ENCODE peak calls at places on chromosomes 6 and 20, in four cellular contexts. One of them, this sample, is unnamed. For H3K36me3, the result is how much of the 10 kb centered on the place peaks cover.

GRCh38 chr6:10547809-10548208 is 26.7 kb downstream of the GCNT2 start:
- DNase-seq in NT2/D1: no peak
- DNase-seq in adipocyte: no peak
- DNase-seq in right lobe of liver: no peak
- DNase-seq in this sample: no peak

GRCh38 chr6:155894262-155894661 is 438.6 kb upstream of the NOX3 start:
- DNase-seq in NT2/D1: no peak
- DNase-seq in adipocyte: no peak
- DNase-seq in right lobe of liver: no peak
- DNase-seq in this sample: no peak

GRCh38 chr6:41191569-41191968 is 9.4 kb downstream of the TREML2 start:
- DNase-seq in adipocyte: peak
- DNase-seq in NT2/D1: peak
- DNase-seq in right lobe of liver: no peak
- DNase-seq in this sample: no peak

GRCh38 chr6:147508871-147509608 is 550 bp downstream of the SAMD5 start:
- DNase-seq in adipocyte: peak
- DNase-seq in NT2/D1: no peak
- DNase-seq in right lobe of liver: peak
- DNase-seq in this sample: no peak

GRCh38 chr6:11163932-11164331 is 52.4 kb upstream of the ERVFRD-1 start:
- DNase-seq in right lobe of liver: no peak
- DNase-seq in NT2/D1: no peak
- DNase-seq in adipocyte: no peak
- DNase-seq in this sample: no peak

GRCh38 chr6:134564705-134565104 is 246.8 kb upstream of the SGK1 start:
- DNase-seq in adipocyte: no peak
- DNase-seq in right lobe of liver: no peak
- DNase-seq in NT2/D1: no peak
- DNase-seq in this sample: no peak

GRCh38 chr6:128827675-128828464 is 55.1 kb upstream of the LAMA2 start:
- DNase-seq in right lobe of liver: no peak
- DNase-seq in NT2/D1: no peak
- DNase-seq in adipocyte: peak
- DNase-seq in this sample: no peak

GRCh38 chr6:45200510-45200909 is 127.6 kb upstream of the RUNX2 start:
- DNase-seq in NT2/D1: no peak
- DNase-seq in adipocyte: no peak
- DNase-seq in right lobe of liver: no peak
- DNase-seq in this sample: no peak

GRCh38 chr6:92024071-92024470 is 1395.3 kb downstream of the EPHA7 start:
- DNase-seq in NT2/D1: no peak
- DNase-seq in right lobe of liver: no peak
- DNase-seq in adipocyte: no peak
- DNase-seq in this sample: no peak

GRCh38 chr6:41984623-41985022 is 43.0 kb upstream of the CCND3 start:
- DNase-seq in right lobe of liver: no peak
- DNase-seq in NT2/D1: no peak
- DNase-seq in adipocyte: no peak
- DNase-seq in this sample: no peak

GRCh38 chr6:31888281-31889258 is 8.9 kb downstream of the EHMT2 start:
- DNase-seq in adipocyte: peak
- DNase-seq in NT2/D1: no peak
- DNase-seq in right lobe of liver: no peak
- DNase-seq in this sample: no peak

GRCh38 chr6:40164345-40164755 is 230.1 kb upstream of the MOCS1 start:
- DNase-seq in right lobe of liver: no peak
- DNase-seq in adipocyte: no peak
- DNase-seq in NT2/D1: no peak
- DNase-seq in this sample: no peak

GRCh38 chr6:129920103-129920798 is 59.1 kb upstream of the TMEM244 start:
- DNase-seq in adipocyte: peak
- DNase-seq in NT2/D1: no peak
- DNase-seq in right lobe of liver: no peak
- DNase-seq in this sample: no peak

GRCh38 chr20:6704132-6704861 is 63.2 kb upstream of the BMP2 start:
- DNase-seq in right lobe of liver: peak
- DNase-seq in NT2/D1: no peak
- DNase-seq in adipocyte: peak
- DNase-seq in this sample: peak

GRCh38 chr20:47568019-47568418 is 66.3 kb downstream of the NCOA3 start:
- DNase-seq in adipocyte: peak
- DNase-seq in NT2/D1: no peak
- DNase-seq in right lobe of liver: no peak
- DNase-seq in this sample: peak

GRCh38 chr6:41448256-41448655 is 97.9 kb upstream of the FOXP4 start:
- DNase-seq in NT2/D1: no peak
- DNase-seq in adipocyte: no peak
- DNase-seq in right lobe of liver: no peak
- DNase-seq in this sample: no peak

GRCh38 chr6:157946865-157947532 is 34.7 kb upstream of the SYNJ2 start:
- DNase-seq in adipocyte: peak
- DNase-seq in right lobe of liver: no peak
- DNase-seq in NT2/D1: no peak
- DNase-seq in this sample: no peak

GRCh38 chr20:4383966-4384365 is 337.7 kb upstream of the PRND start:
- DNase-seq in adipocyte: peak
- DNase-seq in NT2/D1: no peak
- DNase-seq in right lobe of liver: no peak
- DNase-seq in this sample: no peak

GRCh38 chr6:93337014-93337413 is 82.3 kb downstream of the EPHA7 start:
- DNase-seq in right lobe of liver: no peak
- DNase-seq in NT2/D1: no peak
- DNase-seq in adipocyte: no peak
- DNase-seq in this sample: peak

GRCh38 chr20:43722153-43722505 is 4.7 kb downstream of the GTSF1L start:
- DNase-seq in adipocyte: no peak
- DNase-seq in NT2/D1: no peak
- DNase-seq in right lobe of liver: no peak
- DNase-seq in this sample: no peak

GRCh38 chr6:168128006-168128630 is 49.1 kb upstream of the FRMD1 start:
- DNase-seq in NT2/D1: no peak
- DNase-seq in adipocyte: no peak
- DNase-seq in right lobe of liver: no peak
- DNase-seq in this sample: no peak

GRCh38 chr6:148324297-148325007 is 18.2 kb upstream of the SASH1 start:
- DNase-seq in right lobe of liver: no peak
- DNase-seq in NT2/D1: no peak
- DNase-seq in adipocyte: peak
- DNase-seq in this sample: no peak

GRCh38 chr20:23753589-23753988 is 2.9 kb upstream of the CST1 start:
- DNase-seq in adipocyte: no peak
- DNase-seq in right lobe of liver: no peak
- DNase-seq in NT2/D1: no peak
- DNase-seq in this sample: no peak

GRCh38 chr20:41171736-41172295 is 34.5 kb downstream of the PLCG1 start:
- DNase-seq in NT2/D1: no peak
- DNase-seq in adipocyte: no peak
- DNase-seq in right lobe of liver: no peak
- DNase-seq in this sample: no peak

GRCh38 chr6:53302678-53303360 is 45.9 kb downstream of the ELOVL5 start:
- DNase-seq in NT2/D1: no peak
- DNase-seq in adipocyte: peak
- DNase-seq in right lobe of liver: no peak
- DNase-seq in this sample: peak

GRCh38 chr6:33747823-33748222 is 1.1 kb upstream of the IP6K3 start:
- DNase-seq in adipocyte: no peak
- DNase-seq in right lobe of liver: no peak
- DNase-seq in NT2/D1: no peak
- DNase-seq in this sample: no peak

GRCh38 chr6:162965366-162965765 is 237.6 kb downstream of the PACRG start:
- DNase-seq in right lobe of liver: no peak
- DNase-seq in NT2/D1: no peak
- DNase-seq in adipocyte: no peak
- DNase-seq in this sample: no peak

GRCh38 chr6:76682842-76683241 is 610.4 kb upstream of the IMPG1 start:
- DNase-seq in adipocyte: peak
- DNase-seq in right lobe of liver: no peak
- DNase-seq in NT2/D1: no peak
- DNase-seq in this sample: no peak

GRCh38 chr6:49551126-49551865 is 828 bp downstream of the C6orf141 start:
- DNase-seq in adipocyte: peak
- DNase-seq in right lobe of liver: peak
- DNase-seq in NT2/D1: peak
- DNase-seq in this sample: no peak

GRCh38 chr6:109447878-109448555 is 7.5 kb downstream of the SMPD2 start:
- DNase-seq in adipocyte: no peak
- DNase-seq in right lobe of liver: no peak
- DNase-seq in NT2/D1: no peak
- DNase-seq in this sample: no peak

GRCh38 chr6:21163110-21163837 is 430.3 kb upstream of the SOX4 start:
- DNase-seq in NT2/D1: no peak
- DNase-seq in adipocyte: peak
- DNase-seq in right lobe of liver: no peak
- DNase-seq in this sample: no peak

GRCh38 chr6:133040025-133040838 is 200.9 kb upstream of the EYA4 start:
- DNase-seq in right lobe of liver: no peak
- DNase-seq in adipocyte: peak
- DNase-seq in NT2/D1: peak
- DNase-seq in this sample: no peak

GRCh38 chr6:129022011-129022553 is 139.1 kb downstream of the LAMA2 start:
- DNase-seq in right lobe of liver: no peak
- DNase-seq in adipocyte: no peak
- DNase-seq in NT2/D1: no peak
- DNase-seq in this sample: no peak

GRCh38 chr6:132512638-132513632 is at the start of gene STX7:
- DNase-seq in right lobe of liver: peak
- DNase-seq in adipocyte: peak
- DNase-seq in NT2/D1: peak
- DNase-seq in this sample: peak

GRCh38 chr6:160088069-160088773 is 33.4 kb upstream of the SLC22A1 start:
- DNase-seq in right lobe of liver: peak
- DNase-seq in adipocyte: peak
- DNase-seq in NT2/D1: peak
- DNase-seq in this sample: peak

GRCh38 chr6:4904461-4904860 is 99.4 kb downstream of the RPP40 start:
- DNase-seq in NT2/D1: no peak
- DNase-seq in adipocyte: no peak
- DNase-seq in right lobe of liver: no peak
- DNase-seq in this sample: no peak

GRCh38 chr6:142846459-142846831 is 98.5 kb downstream of the HIVEP2 start:
- DNase-seq in right lobe of liver: no peak
- DNase-seq in NT2/D1: no peak
- DNase-seq in adipocyte: peak
- DNase-seq in this sample: no peak

GRCh38 chr6:142848156-142848555 is 96.8 kb downstream of the HIVEP2 start:
- DNase-seq in NT2/D1: no peak
- DNase-seq in right lobe of liver: no peak
- DNase-seq in adipocyte: no peak
- DNase-seq in this sample: no peak

GRCh38 chr6:142845624-142846458 is 99.1 kb downstream of the HIVEP2 start:
- DNase-seq in right lobe of liver: peak
- DNase-seq in NT2/D1: peak
- DNase-seq in adipocyte: peak
- DNase-seq in this sample: peak

GRCh38 chr6:142845143-142845571 is 99.8 kb downstream of the HIVEP2 start:
- DNase-seq in right lobe of liver: no peak
- DNase-seq in NT2/D1: no peak
- DNase-seq in adipocyte: peak
- DNase-seq in this sample: no peak

DNA sequence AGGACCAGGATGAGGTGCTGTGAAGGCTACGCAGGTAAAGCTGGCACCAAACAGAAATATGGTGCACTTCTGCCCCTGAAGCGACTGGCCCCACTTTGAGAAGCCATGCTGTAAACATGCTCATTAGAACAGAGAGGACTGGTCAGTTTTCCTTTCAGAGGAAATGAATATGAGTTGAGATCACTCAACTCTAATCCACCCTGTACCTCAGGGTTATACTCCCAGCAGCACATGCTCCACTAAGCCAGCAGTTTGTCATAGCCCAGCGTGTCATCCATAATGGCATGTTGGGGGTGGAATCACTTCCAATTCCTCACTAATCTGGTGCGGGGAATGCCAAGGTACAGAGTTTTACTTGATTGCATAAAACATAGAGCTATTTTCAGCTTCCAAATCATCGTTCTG is 98.1 kb downstream of the HIVEP2 start:
- DNase-seq in adipocyte: peak
- DNase-seq in right lobe of liver: no peak
- DNase-seq in NT2/D1: no peak
- DNase-seq in this sample: peak
- H3K4me3 ChIP-seq in adipocyte: peak
- H3K4me3 ChIP-seq in right lobe of liver: no peak
- H3K4me3 ChIP-seq in NT2/D1: no peak
- H3K4me3 ChIP-seq in this sample: no peak

GRCh38 chr6:36223706-36224105 is 27.2 kb downstream of the BRPF3 start:
- DNase-seq in NT2/D1: no peak
- DNase-seq in adipocyte: peak
- DNase-seq in right lobe of liver: no peak
- DNase-seq in this sample: no peak
- H3K36me3 ChIP-seq in NT2/D1: half or more
- H3K36me3 ChIP-seq in adipocyte: half or more
- H3K36me3 ChIP-seq in right lobe of liver: under half
- H3K36me3 ChIP-seq in this sample: under half

DNA sequence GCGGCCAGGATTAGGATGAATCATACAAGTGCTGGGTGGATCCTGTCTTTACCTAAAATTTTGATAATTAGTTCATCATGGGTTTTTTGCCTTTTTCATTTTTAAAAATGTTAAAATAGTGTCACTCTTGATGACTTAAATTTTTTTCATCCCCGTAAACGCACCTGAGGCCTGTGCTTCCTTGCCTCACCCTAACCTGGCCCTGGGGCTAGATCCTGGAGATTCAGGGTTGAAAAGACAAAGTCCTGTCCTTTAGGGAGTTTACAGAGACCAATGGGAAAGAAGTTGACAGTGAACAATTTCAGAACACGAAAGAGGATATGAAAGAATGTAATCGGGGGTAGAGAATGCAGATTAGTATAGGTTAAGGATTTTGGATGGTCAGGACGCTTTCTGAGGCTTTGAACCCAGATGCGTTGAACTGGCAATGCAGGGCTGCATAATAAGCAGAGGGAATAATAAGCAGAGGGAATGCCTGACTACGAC is 1.6 kb upstream of the FBXO5 start:
- DNase-seq in NT2/D1: no peak
- DNase-seq in adipocyte: peak
- DNase-seq in right lobe of liver: no peak
- DNase-seq in this sample: no peak
- H3K4me3 ChIP-seq in NT2/D1: peak
- H3K4me3 ChIP-seq in adipocyte: peak
- H3K4me3 ChIP-seq in right lobe of liver: peak
- H3K4me3 ChIP-seq in this sample: peak

GRCh38 chr20:50610212-50610718 is 81.1 kb downstream of the RIPOR3 start:
- DNase-seq in NT2/D1: no peak
- DNase-seq in right lobe of liver: no peak
- DNase-seq in adipocyte: no peak
- DNase-seq in this sample: no peak

GRCh38 chr20:50608750-50609104 is 82.6 kb downstream of the RIPOR3 start:
- DNase-seq in right lobe of liver: no peak
- DNase-seq in adipocyte: no peak
- DNase-seq in NT2/D1: no peak
- DNase-seq in this sample: no peak

GRCh38 chr20:50611128-50611810 is 80.1 kb downstream of the RIPOR3 start:
- DNase-seq in right lobe of liver: peak
- DNase-seq in adipocyte: no peak
- DNase-seq in NT2/D1: peak
- DNase-seq in this sample: no peak

GRCh38 chr20:50607850-50608749 is 83.2 kb downstream of the RIPOR3 start:
- DNase-seq in adipocyte: no peak
- DNase-seq in right lobe of liver: no peak
- DNase-seq in NT2/D1: no peak
- DNase-seq in this sample: no peak

GRCh38 chr20:50609438-50609989 is 81.8 kb downstream of the RIPOR3 start:
- DNase-seq in right lobe of liver: no peak
- DNase-seq in adipocyte: no peak
- DNase-seq in NT2/D1: no peak
- DNase-seq in this sample: no peak
- H3K36me3 ChIP-seq in right lobe of liver: under half
- H3K36me3 ChIP-seq in adipocyte: half or more
- H3K36me3 ChIP-seq in NT2/D1: under half
- H3K36me3 ChIP-seq in this sample: under half